ENCODE peak calls at places on chromosomes 7 and 10, in five cellular contexts. One of them, this sample, is unnamed.

GRCh38 chr7:2726316-2727018 is 38.5 kb downstream of the AMZ1 start:
- DNase-seq in SK-N-DZ: no peak
- DNase-seq in NCI-H1092 treated with DMSO at 0.1 percent for 48 hours: no peak
- DNase-seq in Daoy: no peak
- DNase-seq in COR-L47: no peak
- DNase-seq in this sample: no peak

GRCh38 chr10:94155722-94156271 is 162.1 kb downstream of the PLCE1 start:
- DNase-seq in SK-N-DZ: no peak
- DNase-seq in NCI-H1092 treated with DMSO at 0.1 percent for 48 hours: no peak
- DNase-seq in Daoy: no peak
- DNase-seq in COR-L47: no peak
- DNase-seq in this sample: no peak

GRCh38 chr7:30659312-30659711 is 22.9 kb downstream of the CRHR2 start:
- DNase-seq in SK-N-DZ: no peak
- DNase-seq in NCI-H1092 treated with DMSO at 0.1 percent for 48 hours: no peak
- DNase-seq in Daoy: peak
- DNase-seq in COR-L47: peak
- DNase-seq in this sample: no peak

GRCh38 chr10:30970760-30971460 is 60.8 kb downstream of the ZNF438 start:
- DNase-seq in SK-N-DZ: no peak
- DNase-seq in NCI-H1092 treated with DMSO at 0.1 percent for 48 hours: no peak
- DNase-seq in Daoy: no peak
- DNase-seq in COR-L47: no peak
- DNase-seq in this sample: no peak

GRCh38 chr10:91022390-91022789 is 101.5 kb upstream of the ANKRD1 start:
- DNase-seq in SK-N-DZ: no peak
- DNase-seq in NCI-H1092 treated with DMSO at 0.1 percent for 48 hours: no peak
- DNase-seq in Daoy: no peak
- DNase-seq in COR-L47: no peak
- DNase-seq in this sample: no peak

GRCh38 chr7:158017226-158018060 is 570.2 kb downstream of the PTPRN2 start:
- DNase-seq in SK-N-DZ: no peak
- DNase-seq in NCI-H1092 treated with DMSO at 0.1 percent for 48 hours: peak
- DNase-seq in Daoy: no peak
- DNase-seq in COR-L47: peak
- DNase-seq in this sample: no peak

GRCh38 chr7:138170959-138171703 is 94.9 kb downstream of the AKR1D1 start:
- DNase-seq in SK-N-DZ: no peak
- DNase-seq in NCI-H1092 treated with DMSO at 0.1 percent for 48 hours: no peak
- DNase-seq in Daoy: peak
- DNase-seq in COR-L47: no peak
- DNase-seq in this sample: no peak

GRCh38 chr7:94146408-94146807 is 142.3 kb upstream of the BET1 start:
- DNase-seq in SK-N-DZ: no peak
- DNase-seq in NCI-H1092 treated with DMSO at 0.1 percent for 48 hours: no peak
- DNase-seq in Daoy: no peak
- DNase-seq in COR-L47: no peak
- DNase-seq in this sample: no peak

GRCh38 chr7:33904680-33905388 is 505 bp upstream of the BMPER start:
- DNase-seq in SK-N-DZ: peak
- DNase-seq in NCI-H1092 treated with DMSO at 0.1 percent for 48 hours: peak
- DNase-seq in Daoy: peak
- DNase-seq in COR-L47: no peak
- DNase-seq in this sample: peak

GRCh38 chr10:114412907-114413386 is 8.6 kb upstream of the AFAP1L2 start:
- DNase-seq in SK-N-DZ: no peak
- DNase-seq in NCI-H1092 treated with DMSO at 0.1 percent for 48 hours: no peak
- DNase-seq in Daoy: peak
- DNase-seq in COR-L47: no peak
- DNase-seq in this sample: peak

GRCh38 chr10:133104076-133104965 is 16.6 kb downstream of the ADGRA1 start:
- DNase-seq in SK-N-DZ: no peak
- DNase-seq in NCI-H1092 treated with DMSO at 0.1 percent for 48 hours: no peak
- DNase-seq in Daoy: no peak
- DNase-seq in COR-L47: no peak
- DNase-seq in this sample: no peak

GRCh38 chr7:25240340-25240739 is 12.1 kb upstream of the NPVF start:
- DNase-seq in SK-N-DZ: no peak
- DNase-seq in NCI-H1092 treated with DMSO at 0.1 percent for 48 hours: no peak
- DNase-seq in Daoy: no peak
- DNase-seq in COR-L47: no peak
- DNase-seq in this sample: no peak

This sample was measured in thyroid gland.